ENCODE peak calls at places on chromosome 11, in four cellular contexts. T is CD4-positive, alpha-beta T cell; W is body of pancreas; C is CD8-positive, alpha-beta T cell. S is an unnamed sample.

GRCh38 chr11:66800720-66801428 is 42.4 kb upstream of the RCE1 start:
- DNase-seq in T (no peak), W (no peak), C (no peak), S (peak)

GRCh38 chr11:92941676-92942571 is 27.5 kb upstream of the MTNR1B start:
- DNase-seq in T (no peak), W (peak), C (no peak), S (no peak)

GRCh38 chr11:68312117-68312779 is at the start of gene LRP5:
- DNase-seq in T (no peak), W (no peak), C (no peak), S (peak)

GRCh38 chr11:93686812-93687211 is 25.3 kb downstream of the CEP295 start:
- DNase-seq in T (no peak), W (no peak), C (no peak), S (no peak)

GRCh38 chr11:69884751-69885150 is 65.5 kb upstream of the FGF3 start:
- DNase-seq in T (no peak), W (no peak), C (no peak), S (no peak)

GRCh38 chr11:128522943-128523518 is 64.3 kb downstream of the ETS1 start:
- DNase-seq in T (peak), W (no peak), C (peak), S (peak)

GRCh38 chr11:132648841-132649240 is 883.5 kb downstream of the OPCML start:
- DNase-seq in T (no peak), W (no peak), C (no peak), S (no peak)

GRCh38 chr11:64112771-64113461 is 53.0 kb downstream of the MACROD1 start:
- DNase-seq in T (no peak), W (no peak), C (no peak), S (no peak)

GRCh38 chr11:9203715-9204311 is 61.3 kb downstream of the DENND5A start:
- DNase-seq in T (no peak), W (no peak), C (peak), S (no peak)

GRCh38 chr11:27626269-27626937 is 73.9 kb downstream of the BDNF start:
- DNase-seq in T (no peak), W (no peak), C (no peak), S (no peak)

GRCh38 chr11:118216621-118217526 is 7.9 kb downstream of the JAML start:
- DNase-seq in T (peak), W (no peak), C (peak), S (no peak)

GRCh38 chr11:9302448-9302847 is 11.9 kb downstream of the TMEM41B start:
- DNase-seq in T (no peak), W (no peak), C (no peak), S (no peak)

GRCh38 chr11:115695677-115696451 is 191.6 kb upstream of the CADM1 start:
- DNase-seq in T (no peak), W (no peak), C (no peak), S (no peak)

GRCh38 chr11:129702410-129703390 is 112.9 kb upstream of the TMEM45B start:
- DNase-seq in T (no peak), W (no peak), C (no peak), S (no peak)

GRCh38 chr11:116513894-116514293 is 258.9 kb downstream of the BUD13 start:
- DNase-seq in T (no peak), W (peak), C (no peak), S (no peak)

GRCh38 chr11:126277780-126278179 is 5.1 kb upstream of the TIRAP start:
- DNase-seq in T (no peak), W (no peak), C (no peak), S (no peak)

GRCh38 chr11:123509737-123510578 is 79.9 kb downstream of the GRAMD1B start:
- DNase-seq in T (no peak), W (no peak), C (no peak), S (no peak)

GRCh38 chr11:102109896-102110760 is at the start of gene YAP1:
- DNase-seq in T (peak), W (peak), C (peak), S (peak)

GRCh38 chr11:70604221-70604620 is 205.9 kb downstream of the CTTN start:
- DNase-seq in T (no peak), W (no peak), C (no peak), S (no peak)

GRCh38 chr11:47330002-47330911 is 22.2 kb downstream of the MYBPC3 start:
- DNase-seq in T (no peak), W (no peak), C (no peak), S (peak)

GRCh38 chr11:10694481-10695239 is 1.1 kb upstream of the IRAG1 start:
- DNase-seq in T (no peak), W (no peak), C (no peak), S (no peak)

GRCh38 chr11:115657586-115657985 is 153.4 kb upstream of the CADM1 start:
- DNase-seq in T (no peak), W (no peak), C (no peak), S (no peak)

GRCh38 chr11:103326070-103326794 is 217.0 kb downstream of the DYNC2H1 start:
- DNase-seq in T (no peak), W (peak), C (no peak), S (peak)

GRCh38 chr11:115739878-115740277 is 235.7 kb upstream of the CADM1 start:
- DNase-seq in T (no peak), W (no peak), C (no peak), S (no peak)

GRCh38 chr11:65118097-65118837 is 766 bp upstream of the ZNHIT2 start:
- DNase-seq in T (no peak), W (no peak), C (no peak), S (no peak)

GRCh38 chr11:131300304-131300703 is 70.1 kb upstream of the NTM start:
- DNase-seq in T (no peak), W (no peak), C (no peak), S (no peak)

GRCh38 chr11:11476971-11477645 is 124.1 kb upstream of the CSNK2A3 start:
- DNase-seq in T (no peak), W (no peak), C (no peak), S (no peak)

GRCh38 chr11:104609297-104609696 is 289.0 kb downstream of the CASP12 start:
- DNase-seq in T (peak), W (peak), C (peak), S (peak)

GRCh38 chr11:67492801-67493547 is 10.1 kb downstream of the AIP start:
- DNase-seq in T (no peak), W (no peak), C (no peak), S (no peak)

GRCh38 chr11:44899959-44900358 is 50.7 kb downstream of the TP53I11 start:
- DNase-seq in T (no peak), W (no peak), C (no peak), S (no peak)

GRCh38 chr11:61362542-61362875 is 335 bp downstream of the TMEM138 start:
- DNase-seq in T (peak), W (peak), C (peak), S (no peak)

GRCh38 chr11:127074151-127074761 is 73.7 kb upstream of the KIRREL3 start:
- DNase-seq in T (no peak), W (peak), C (no peak), S (peak)

GRCh38 chr11:11192541-11192940 is 160.5 kb downstream of the CSNK2A3 start:
- DNase-seq in T (no peak), W (no peak), C (no peak), S (no peak)

GRCh38 chr11:1092145-1092670 is 17.5 kb downstream of the MUC2 start:
- DNase-seq in T (no peak), W (no peak), C (no peak), S (no peak)

GRCh38 chr11:44753965-44754645 is 27.3 kb downstream of the TSPAN18 start:
- DNase-seq in T (no peak), W (no peak), C (no peak), S (no peak)

GRCh38 chr11:103903621-103904323 is 132.7 kb upstream of the DDI1 start:
- DNase-seq in T (no peak), W (no peak), C (no peak), S (peak)

GRCh38 chr11:121595717-121596156 is 143.0 kb upstream of the SORL1-AS1 start:
- DNase-seq in T (no peak), W (no peak), C (no peak), S (no peak)

GRCh38 chr11:109986488-109986887 is 106.7 kb upstream of the ZC3H12C start:
- DNase-seq in T (no peak), W (no peak), C (no peak), S (no peak)
- TF ChIP-seq CTCF in T (no peak), W (no peak), C (no peak), S (no peak)

GRCh38 chr11:19079643-19080440 is 19.3 kb upstream of the MRGPRX2 start:
- DNase-seq in T (no peak), W (peak), C (no peak), S (no peak)
- TF ChIP-seq CTCF in T (no peak), W (no peak), C (no peak), S (no peak)

GRCh38 chr11:86537541-86538222 is 134.7 kb downstream of the ME3 start:
- DNase-seq in T (no peak), W (no peak), C (no peak), S (no peak)
- TF ChIP-seq CTCF in T (no peak), W (no peak), C (no peak), S (no peak)

DNA sequence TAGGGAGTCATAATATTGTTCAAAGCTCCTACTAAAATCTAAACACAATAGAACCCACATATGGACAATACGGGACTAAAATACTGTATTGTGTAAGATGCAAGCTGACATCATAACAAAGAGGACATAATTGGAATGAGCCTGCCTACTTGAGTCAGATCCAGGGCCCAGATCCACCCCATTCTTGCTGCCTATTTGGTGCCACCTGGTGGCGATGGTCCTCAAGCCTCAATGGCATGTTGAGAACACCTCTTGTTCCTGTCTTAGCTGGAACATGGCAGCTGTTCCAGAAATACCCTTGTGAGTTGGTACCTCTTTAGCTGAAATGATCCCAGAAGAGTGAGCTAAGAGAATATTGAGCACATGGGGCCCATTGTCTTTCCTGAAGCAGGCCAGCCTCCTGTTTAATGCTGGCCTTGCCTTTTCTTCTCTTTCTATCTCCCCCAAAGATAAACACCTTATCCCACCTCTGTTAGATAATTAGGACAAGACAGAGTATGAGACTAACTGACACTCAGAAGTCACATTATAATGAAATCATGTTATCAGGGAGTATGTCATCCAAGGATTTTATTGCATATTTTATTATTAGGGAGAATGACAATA is 680.9 kb upstream of the ANO5 start:
- DNase-seq in T (no peak), W (peak), C (peak), S (no peak)
- TF ChIP-seq CTCF in T (no peak), W (peak), C (no peak), S (no peak)

DNA sequence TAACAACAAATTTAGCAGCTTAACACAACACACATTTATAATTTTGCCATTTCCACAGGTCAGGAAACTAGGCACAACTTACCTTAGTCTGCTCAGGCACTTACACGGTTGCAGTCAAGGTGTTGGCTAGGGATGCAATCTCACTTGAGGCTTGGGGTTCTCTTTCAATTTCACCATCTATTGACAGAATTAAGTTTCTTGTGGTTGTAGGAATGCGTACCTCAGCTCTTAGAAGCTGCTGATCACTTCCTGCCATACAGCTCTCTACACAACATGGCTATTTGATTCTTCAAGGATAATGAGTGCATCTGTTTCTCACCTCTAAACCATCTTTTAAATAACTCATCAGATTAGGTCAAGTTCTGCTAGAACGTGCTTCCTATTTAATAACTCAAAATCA is 968.1 kb downstream of the LRRC4C start:
- DNase-seq in T (no peak), W (no peak), C (no peak), S (no peak)
- TF ChIP-seq CTCF in T (no peak), W (no peak), C (no peak), S (no peak)

DNA sequence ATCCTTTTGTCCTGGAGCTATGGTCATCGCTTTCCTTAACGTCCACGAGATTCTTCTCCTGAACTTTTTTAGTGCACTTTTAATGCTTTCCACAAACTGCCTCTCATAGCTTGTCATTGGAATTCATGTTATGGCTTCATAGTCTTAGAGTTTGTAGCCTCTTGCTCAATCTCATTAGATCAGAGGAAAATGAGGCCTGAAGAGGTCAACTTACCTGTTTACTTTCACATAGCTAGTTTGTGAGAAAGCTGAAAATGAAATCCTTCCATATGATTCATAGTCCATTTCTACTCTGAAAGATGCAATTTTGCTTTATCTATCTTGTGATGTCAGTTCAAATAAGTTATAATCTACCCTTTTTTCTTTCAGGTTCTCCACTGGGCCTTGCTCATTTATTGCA is 1747.2 kb upstream of the RAG2 start:
- DNase-seq in T (no peak), W (no peak), C (no peak), S (no peak)
- TF ChIP-seq CTCF in T (no peak), W (no peak), C (no peak), S (no peak)

GRCh38 chr11:34936945-34937344 is 20.5 kb downstream of the PDHX start:
- DNase-seq in T (no peak), W (no peak), C (no peak), S (no peak)

GRCh38 chr11:34938621-34939020 is 22.2 kb downstream of the PDHX start:
- DNase-seq in T (no peak), W (no peak), C (no peak), S (no peak)

GRCh38 chr11:34944692-34945091 is 28.3 kb downstream of the PDHX start:
- DNase-seq in T (no peak), W (no peak), C (no peak), S (no peak)

GRCh38 chr11:34941688-34942087 is 25.3 kb downstream of the PDHX start:
- DNase-seq in T (no peak), W (no peak), C (no peak), S (no peak)

GRCh38 chr11:34940026-34940677 is 23.7 kb downstream of the PDHX start:
- DNase-seq in T (no peak), W (no peak), C (no peak), S (no peak)
- TF ChIP-seq CTCF in T (no peak), W (no peak), C (no peak), S (peak)

GRCh38 chr11:4851033-4851432 is 2.0 kb upstream of the OR51S1 start:
- DNase-seq in T (no peak), W (no peak), C (no peak), S (no peak)

DNA sequence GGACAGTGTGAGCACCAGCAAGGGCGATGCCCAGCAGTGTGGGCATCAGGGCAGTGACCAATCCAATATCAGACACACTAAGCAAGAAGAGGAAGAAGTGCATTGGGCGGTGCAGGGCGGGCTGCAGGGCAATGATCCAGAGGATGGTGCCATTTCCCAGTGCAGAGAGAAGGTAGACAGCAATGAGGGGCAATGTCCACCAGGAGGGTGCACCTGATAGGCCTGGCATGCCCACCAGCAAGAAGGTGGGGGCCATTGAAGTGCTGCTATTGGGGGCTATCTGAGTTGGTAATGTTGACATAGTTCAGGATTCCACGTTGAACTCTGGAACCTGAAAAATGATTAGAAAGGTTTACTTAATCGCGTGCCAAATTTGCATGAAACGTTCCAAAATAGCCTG is at the start of gene OR51S1:
- DNase-seq in T (no peak), W (no peak), C (no peak), S (no peak)
- TF ChIP-seq CTCF in T (no peak), W (no peak), C (no peak), S (no peak)